ENCODE peak calls at places on chromosomes 6 and 20, in four cellular contexts. X is amniotic epithelial cell; C is effector CD4-positive, alpha-beta T cell; I is progenitor cell of endocrine pancreas. L is an unnamed sample.
A peak's percentile ranks its signal among the peaks of the same experiment; 100 is the strongest.

GRCh38 chr6:112429226-112429625 is 82.1 kb downstream of the RFPL4B start:
- DNase-seq in X (peak; percentile 48), I (no peak), C (no peak), L (no peak)

GRCh38 chr20:39885975-39886649 is 802.9 kb downstream of the MAFB start:
- DNase-seq in X (peak; percentile 19), C (no peak), I (no peak), L (peak; percentile 66)

GRCh38 chr6:147212618-147213017 is 8.4 kb downstream of the STXBP5 start:
- DNase-seq in I (no peak), C (no peak), X (no peak), L (no peak)

GRCh38 chr6:32442243-32442667 is 2.6 kb downstream of the HLA-DRA start:
- DNase-seq in C (no peak), I (no peak), X (no peak), L (no peak)

GRCh38 chr6:53066059-53066406 is 829 bp downstream of the FBXO9 start:
- DNase-seq in X (peak; percentile 16), C (peak; percentile 14), I (peak; percentile 12), L (peak; percentile 56)

GRCh38 chr20:18628330-18628941 is 40.6 kb downstream of the DTD1 start:
- DNase-seq in C (no peak), X (no peak), I (no peak), L (no peak)

GRCh38 chr6:89209457-89209856 is 7.7 kb downstream of the GABRR1 start:
- DNase-seq in C (no peak), X (peak; percentile 3), I (no peak), L (no peak)

GRCh38 chr6:32844839-32845372 is 1.1 kb upstream of the PSMB8 start:
- DNase-seq in C (no peak), X (no peak), I (no peak), L (no peak)